ENCODE peak calls at places on chromosomes 4 and X, in ten cellular contexts. V is neural progenitor cell; Y is pancreas; E is CD4-positive, alpha-beta T cell; A is GM23248; Q is lower lobe of right lung; R is aorta; G is tibial artery; P is AG04450; C is uterus. M is an unnamed sample.

GRCh38 chrX:28303486-28303885 is 283.8 kb upstream of the IL1RAPL1 start:
- DNase-seq in V (no peak), Y (no peak), E (no peak), A (no peak), Q (no peak), R (no peak), G (no peak), P (no peak), C (no peak), M (no peak)

GRCh38 chrX:48511561-48511960 is 2.8 kb downstream of the PORCN start:
- DNase-seq in V (peak), Y (no peak), E (no peak), A (peak), Q (no peak), R (peak), G (no peak), P (no peak), C (no peak), M (no peak)

GRCh38 chr4:110753461-110753860 is 130.6 kb upstream of the PITX2 start:
- DNase-seq in V (no peak), Y (no peak), E (no peak), A (no peak), Q (no peak), R (no peak), G (no peak), P (no peak), C (no peak), M (no peak)

GRCh38 chr4:8284391-8284790 is 14.8 kb downstream of the HTRA3 start:
- DNase-seq in V (no peak), Y (peak), E (no peak), A (no peak), Q (no peak), R (peak), G (no peak), P (no peak), C (no peak), M (no peak)

GRCh38 chr4:76197971-76198410 is 15.6 kb downstream of the SCARB2 start:
- DNase-seq in V (peak), Y (no peak), E (no peak), A (peak), Q (peak), R (no peak), G (peak), P (peak), C (peak), M (peak)

GRCh38 chrX:129843209-129843458 is 552 bp downstream of the ZDHHC9 start:
- DNase-seq in V (peak), Y (no peak), E (no peak), A (no peak), Q (no peak), R (no peak), G (no peak), P (no peak), C (no peak), M (no peak)

GRCh38 chr4:165974647-165975335 is 101.8 kb downstream of the TLL1 start:
- DNase-seq in V (no peak), Y (no peak), E (no peak), A (no peak), Q (no peak), R (no peak), G (no peak), P (no peak), C (no peak), M (no peak)

GRCh38 chr4:110292994-110293744 is 94.8 kb upstream of the ELOVL6 start:
- DNase-seq in V (no peak), Y (no peak), E (no peak), A (no peak), Q (no peak), R (no peak), G (no peak), P (no peak), C (no peak), M (no peak)

GRCh38 chr4:71907782-71908181 is 123.9 kb upstream of the GC start:
- DNase-seq in V (no peak), Y (no peak), E (no peak), A (no peak), Q (no peak), R (no peak), G (no peak), P (no peak), C (no peak), M (no peak)

GRCh38 chrX:31279359-31279758 is 207.5 kb upstream of the FTHL17 start:
- DNase-seq in V (peak), Y (no peak), E (no peak), A (peak), Q (no peak), R (no peak), G (no peak), P (no peak), C (no peak), M (no peak)

GRCh38 chr4:37641886-37642849 is 44.0 kb downstream of the RELL1 start:
- DNase-seq in V (no peak), Y (no peak), E (no peak), A (no peak), Q (no peak), R (no peak), G (no peak), P (no peak), C (no peak), M (no peak)

GRCh38 chrX:130304587-130305368 is 34.9 kb upstream of the SLC25A14 start:
- DNase-seq in V (no peak), Y (no peak), E (no peak), A (no peak), Q (no peak), R (no peak), G (no peak), P (no peak), C (no peak), M (no peak)

GRCh38 chr4:140856692-140857091 is 100.5 kb upstream of the TBC1D9 start:
- DNase-seq in V (peak), Y (no peak), E (no peak), A (peak), Q (no peak), R (no peak), G (no peak), P (no peak), C (peak), M (no peak)

GRCh38 chrX:16695079-16695676 is 17.3 kb downstream of the CTPS2 start:
- DNase-seq in V (peak), Y (no peak), E (peak), A (peak), Q (peak), R (peak), G (peak), P (no peak), C (peak), M (no peak)

GRCh38 chr4:120557372-120557771 is 365.2 kb downstream of the PRDM5 start:
- DNase-seq in V (no peak), Y (no peak), E (no peak), A (peak), Q (no peak), R (no peak), G (no peak), P (no peak), C (no peak), M (no peak)

GRCh38 chr4:32790803-32791202 is 2070.6 kb downstream of the PCDH7 start:
- DNase-seq in V (no peak), Y (no peak), E (no peak), A (no peak), Q (no peak), R (no peak), G (no peak), P (no peak), C (no peak), M (no peak)

GRCh38 chrX:45699158-45699557 is 498.5 kb upstream of the DIPK2B start:
- DNase-seq in V (no peak), Y (no peak), E (no peak), A (peak), Q (no peak), R (no peak), G (no peak), P (no peak), C (no peak), M (no peak)

GRCh38 chr4:184748251-184748652 is 14.4 kb upstream of the CENPU start:
- DNase-seq in V (no peak), Y (no peak), E (no peak), A (no peak), Q (peak), R (no peak), G (peak), P (no peak), C (no peak), M (no peak)

GRCh38 chr4:156971623-156972369 is at the start of gene PDGFC:
- DNase-seq in V (peak), Y (peak), E (no peak), A (peak), Q (peak), R (peak), G (peak), P (no peak), C (peak), M (peak)

GRCh38 chr4:124199755-124200154 is 512.8 kb downstream of the ANKRD50 start:
- DNase-seq in V (no peak), Y (no peak), E (no peak), A (peak), Q (no peak), R (no peak), G (no peak), P (no peak), C (no peak), M (no peak)

DNA sequence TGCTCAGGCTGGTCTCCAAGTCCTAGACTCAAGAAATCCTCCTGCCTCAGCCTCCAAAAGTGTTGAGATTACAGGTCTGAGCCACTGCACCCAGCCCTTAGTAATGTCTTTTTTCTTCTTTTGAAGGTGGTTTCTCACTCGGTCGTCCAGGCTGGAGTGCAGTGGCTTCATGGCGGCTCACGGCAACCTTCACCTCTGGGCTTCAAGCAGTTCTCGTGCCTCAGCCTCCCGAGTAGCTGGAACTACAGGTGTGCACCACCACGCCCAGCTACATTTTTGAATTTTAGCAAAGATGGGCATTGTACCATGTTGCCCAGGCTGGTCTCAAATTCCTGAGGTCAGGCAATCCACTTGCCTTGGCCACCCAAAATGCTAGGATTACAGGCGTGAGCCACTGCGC is 32.3 kb upstream of the ASMTL start:
- DNase-seq in V (no peak), Y (no peak), E (no peak), A (no peak), Q (no peak), R (peak), G (no peak), P (no peak), C (no peak), M (no peak)
- H3K27ac ChIP-seq in V (no peak), Y (no peak), E (no peak), A (no peak), Q (no peak), R (no peak), G (no peak), P (no peak), C (no peak), M (no peak)

GRCh38 chr4:67635331-67635730 is 65.6 kb downstream of the UBA6 start:
- DNase-seq in V (no peak), Y (no peak), E (no peak), A (no peak), Q (no peak), R (no peak), G (no peak), P (no peak), C (no peak), M (no peak)
- H3K27ac ChIP-seq in V (no peak), Y (no peak), E (no peak), A (no peak), Q (no peak), R (no peak), G (no peak), P (no peak), C (no peak), M (peak)

DNA sequence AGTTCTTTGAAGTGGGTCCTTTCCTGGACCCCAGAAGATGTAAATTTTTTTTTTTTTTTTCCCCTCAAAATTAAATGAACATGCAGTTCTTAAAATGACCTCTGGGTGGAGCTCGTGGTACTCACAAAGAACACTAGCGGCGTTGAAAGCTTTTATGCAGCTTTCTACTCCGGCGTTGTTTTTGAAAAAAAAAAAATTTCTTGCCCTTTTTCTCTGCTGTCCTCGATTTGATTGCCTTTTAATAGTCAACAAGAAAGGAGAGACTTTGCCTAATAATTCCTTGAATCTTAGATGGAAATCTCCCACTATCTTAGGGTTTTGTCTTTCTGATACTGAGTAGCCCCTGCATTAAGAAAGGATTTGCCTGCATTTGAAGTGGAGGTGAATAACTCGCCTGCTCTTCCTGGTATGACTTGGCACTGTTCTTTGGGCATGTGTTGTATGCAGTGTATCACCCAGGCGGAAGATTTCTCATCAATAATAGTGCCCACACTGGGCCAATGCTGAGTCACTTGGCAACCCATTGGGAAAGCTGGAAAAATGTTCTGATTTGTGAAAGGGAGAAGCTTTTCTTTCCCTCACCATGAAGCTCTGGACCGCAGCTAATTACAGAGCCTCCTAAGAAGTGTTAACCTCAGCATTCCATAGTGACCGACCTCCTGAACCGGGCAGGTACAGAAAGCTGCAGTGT is 104.0 kb downstream of the PHEX start:
- DNase-seq in V (peak), Y (no peak), E (no peak), A (peak), Q (no peak), R (no peak), G (no peak), P (no peak), C (no peak), M (no peak)
- H3K27ac ChIP-seq in V (no peak), Y (peak), E (no peak), A (peak), Q (no peak), R (no peak), G (peak), P (peak), C (peak), M (peak)

GRCh38 chrX:107734646-107735045 is 40.9 kb downstream of the TSC22D3 start:
- DNase-seq in V (no peak), Y (no peak), E (no peak), A (no peak), Q (no peak), R (no peak), G (no peak), P (no peak), C (no peak), M (no peak)
- H3K27ac ChIP-seq in V (no peak), Y (peak), E (no peak), A (no peak), Q (no peak), R (no peak), G (peak), P (no peak), C (peak), M (no peak)

DNA sequence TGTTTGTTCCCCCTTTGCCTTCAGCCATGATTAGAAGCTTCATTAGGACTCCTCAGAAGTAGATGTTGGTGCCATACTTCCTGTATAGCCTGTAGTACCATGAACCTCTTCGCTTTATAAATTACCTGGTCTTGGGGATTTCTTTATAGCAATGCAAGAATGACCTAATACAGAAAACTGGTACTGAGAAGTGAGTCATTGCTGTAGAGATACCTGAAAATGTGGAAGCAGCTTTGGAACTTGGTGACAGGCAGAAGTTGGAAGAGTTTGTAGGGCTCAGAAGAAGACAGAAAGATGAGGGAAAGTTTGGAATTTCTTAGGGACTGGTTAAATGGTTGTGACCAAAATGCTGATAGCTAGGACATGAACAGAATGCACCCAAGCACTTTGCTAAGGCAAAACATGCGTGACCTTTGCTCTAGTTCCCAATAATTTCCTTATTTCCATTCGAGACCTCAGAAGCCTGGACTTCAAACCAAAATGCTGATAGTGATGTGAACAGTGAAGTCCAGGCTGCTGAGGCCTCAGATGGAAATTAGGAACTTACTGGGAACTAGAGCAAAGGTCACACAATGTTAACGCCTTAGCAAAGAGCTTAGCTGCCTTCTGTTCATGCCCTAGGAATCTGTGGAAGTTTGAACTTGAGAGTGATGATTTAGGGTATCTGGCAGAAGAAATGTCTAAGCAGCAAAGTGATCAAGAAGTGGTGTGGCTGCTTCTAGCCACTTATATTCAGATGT is 3.0 kb upstream of the USP46 start:
- DNase-seq in V (no peak), Y (no peak), E (no peak), A (no peak), Q (no peak), R (no peak), G (no peak), P (no peak), C (no peak), M (no peak)
- H3K27ac ChIP-seq in V (no peak), Y (no peak), E (no peak), A (no peak), Q (no peak), R (no peak), G (no peak), P (no peak), C (no peak), M (peak)

GRCh38 chrX:70453024-70453618 is 8.5 kb downstream of the DLG3 start:
- DNase-seq in V (no peak), Y (no peak), E (no peak), A (no peak), Q (no peak), R (no peak), G (no peak), P (no peak), C (no peak), M (no peak)
- H3K27ac ChIP-seq in V (no peak), Y (peak), E (no peak), A (no peak), Q (peak), R (peak), G (no peak), P (no peak), C (peak), M (no peak)